ENCODE peak calls at places on chromosomes 2 and 18, in ten cellular contexts. One of them, this sample, is unnamed.

GRCh38 chr2:74147729-74148456 is at the start of gene BOLA3:
- DNase-seq in HCT116: peak
- DNase-seq in foreskin fibroblast: peak
- DNase-seq in GM12865: peak
- DNase-seq in SK-N-DZ: peak
- DNase-seq in GM10248: peak
- DNase-seq in COR-L47: peak
- DNase-seq in right lobe of liver: peak
- DNase-seq in M059J: peak
- DNase-seq in KG1: peak
- DNase-seq in this sample: no peak

GRCh38 chr2:65553504-65554074 is 121.2 kb upstream of the SPRED2 start:
- DNase-seq in HCT116: no peak
- DNase-seq in foreskin fibroblast: no peak
- DNase-seq in GM12865: no peak
- DNase-seq in SK-N-DZ: no peak
- DNase-seq in GM10248: no peak
- DNase-seq in COR-L47: no peak
- DNase-seq in right lobe of liver: peak
- DNase-seq in M059J: no peak
- DNase-seq in KG1: no peak
- DNase-seq in this sample: no peak

GRCh38 chr18:26415041-26415440 is 133.3 kb downstream of the KCTD1 start:
- DNase-seq in HCT116: no peak
- DNase-seq in foreskin fibroblast: no peak
- DNase-seq in GM12865: no peak
- DNase-seq in SK-N-DZ: no peak
- DNase-seq in GM10248: no peak
- DNase-seq in COR-L47: no peak
- DNase-seq in right lobe of liver: no peak
- DNase-seq in M059J: no peak
- DNase-seq in KG1: no peak
- DNase-seq in this sample: no peak

GRCh38 chr2:143282684-143283083 is 153.5 kb downstream of the ARHGAP15 start:
- DNase-seq in HCT116: no peak
- DNase-seq in foreskin fibroblast: no peak
- DNase-seq in GM12865: peak
- DNase-seq in SK-N-DZ: no peak
- DNase-seq in GM10248: no peak
- DNase-seq in COR-L47: no peak
- DNase-seq in right lobe of liver: no peak
- DNase-seq in M059J: no peak
- DNase-seq in KG1: no peak
- DNase-seq in this sample: no peak

GRCh38 chr2:65458999-65459398 is 26.6 kb upstream of the SPRED2 start:
- DNase-seq in HCT116: no peak
- DNase-seq in foreskin fibroblast: no peak
- DNase-seq in GM12865: no peak
- DNase-seq in SK-N-DZ: no peak
- DNase-seq in GM10248: no peak
- DNase-seq in COR-L47: no peak
- DNase-seq in right lobe of liver: no peak
- DNase-seq in M059J: peak
- DNase-seq in KG1: no peak
- DNase-seq in this sample: peak

GRCh38 chr2:28071221-28071620 is 180.7 kb downstream of the BABAM2 start:
- DNase-seq in HCT116: no peak
- DNase-seq in foreskin fibroblast: no peak
- DNase-seq in GM12865: no peak
- DNase-seq in SK-N-DZ: no peak
- DNase-seq in GM10248: no peak
- DNase-seq in COR-L47: no peak
- DNase-seq in right lobe of liver: no peak
- DNase-seq in M059J: no peak
- DNase-seq in KG1: no peak
- DNase-seq in this sample: no peak

GRCh38 chr2:28751956-28752607 is 452 bp downstream of the PPP1CB start:
- DNase-seq in HCT116: no peak
- DNase-seq in foreskin fibroblast: no peak
- DNase-seq in GM12865: peak
- DNase-seq in SK-N-DZ: peak
- DNase-seq in GM10248: peak
- DNase-seq in COR-L47: no peak
- DNase-seq in right lobe of liver: no peak
- DNase-seq in M059J: peak
- DNase-seq in KG1: no peak
- DNase-seq in this sample: no peak

GRCh38 chr2:37276291-37276690 is 44.8 kb downstream of the NDUFAF7 start:
- DNase-seq in HCT116: no peak
- DNase-seq in foreskin fibroblast: no peak
- DNase-seq in GM12865: no peak
- DNase-seq in SK-N-DZ: no peak
- DNase-seq in GM10248: no peak
- DNase-seq in COR-L47: no peak
- DNase-seq in right lobe of liver: no peak
- DNase-seq in M059J: no peak
- DNase-seq in KG1: no peak
- DNase-seq in this sample: no peak

GRCh38 chr2:239803764-239804111 is 221.4 kb downstream of the NDUFA10 start:
- DNase-seq in HCT116: no peak
- DNase-seq in foreskin fibroblast: no peak
- DNase-seq in GM12865: no peak
- DNase-seq in SK-N-DZ: no peak
- DNase-seq in GM10248: no peak
- DNase-seq in COR-L47: no peak
- DNase-seq in right lobe of liver: no peak
- DNase-seq in M059J: no peak
- DNase-seq in KG1: no peak
- DNase-seq in this sample: no peak

GRCh38 chr18:69215151-69215550 is 185.5 kb upstream of the DOK6 start:
- DNase-seq in HCT116: no peak
- DNase-seq in foreskin fibroblast: no peak
- DNase-seq in GM12865: no peak
- DNase-seq in SK-N-DZ: no peak
- DNase-seq in GM10248: no peak
- DNase-seq in COR-L47: peak
- DNase-seq in right lobe of liver: no peak
- DNase-seq in M059J: no peak
- DNase-seq in KG1: no peak
- DNase-seq in this sample: no peak

GRCh38 chr2:54084600-54084999 is 30.8 kb upstream of the ACYP2 start:
- DNase-seq in HCT116: no peak
- DNase-seq in foreskin fibroblast: no peak
- DNase-seq in GM12865: no peak
- DNase-seq in SK-N-DZ: no peak
- DNase-seq in GM10248: no peak
- DNase-seq in COR-L47: no peak
- DNase-seq in right lobe of liver: no peak
- DNase-seq in M059J: peak
- DNase-seq in KG1: no peak
- DNase-seq in this sample: no peak

GRCh38 chr2:236656721-236657120 is 87.1 kb downstream of the ACKR3 start:
- DNase-seq in HCT116: no peak
- DNase-seq in foreskin fibroblast: no peak
- DNase-seq in GM12865: no peak
- DNase-seq in SK-N-DZ: no peak
- DNase-seq in GM10248: no peak
- DNase-seq in COR-L47: no peak
- DNase-seq in right lobe of liver: no peak
- DNase-seq in M059J: no peak
- DNase-seq in KG1: no peak
- DNase-seq in this sample: no peak

GRCh38 chr2:11102956-11103860 is 52.1 kb upstream of the SLC66A3 start:
- DNase-seq in HCT116: no peak
- DNase-seq in foreskin fibroblast: no peak
- DNase-seq in GM12865: no peak
- DNase-seq in SK-N-DZ: no peak
- DNase-seq in GM10248: no peak
- DNase-seq in COR-L47: peak
- DNase-seq in right lobe of liver: no peak
- DNase-seq in M059J: no peak
- DNase-seq in KG1: no peak
- DNase-seq in this sample: no peak

GRCh38 chr2:136863874-136864273 is 98.5 kb downstream of the THSD7B start:
- DNase-seq in HCT116: no peak
- DNase-seq in foreskin fibroblast: no peak
- DNase-seq in GM12865: no peak
- DNase-seq in SK-N-DZ: no peak
- DNase-seq in GM10248: no peak
- DNase-seq in COR-L47: no peak
- DNase-seq in right lobe of liver: no peak
- DNase-seq in M059J: no peak
- DNase-seq in KG1: no peak
- DNase-seq in this sample: no peak

GRCh38 chr18:58887613-58887963 is 22.9 kb downstream of the ZNF532 start:
- DNase-seq in HCT116: no peak
- DNase-seq in foreskin fibroblast: no peak
- DNase-seq in GM12865: peak
- DNase-seq in SK-N-DZ: no peak
- DNase-seq in GM10248: peak
- DNase-seq in COR-L47: no peak
- DNase-seq in right lobe of liver: no peak
- DNase-seq in M059J: peak
- DNase-seq in KG1: peak
- DNase-seq in this sample: peak

GRCh38 chr2:121245120-121245820 is 39.7 kb downstream of the TFCP2L1 start:
- DNase-seq in HCT116: no peak
- DNase-seq in foreskin fibroblast: no peak
- DNase-seq in GM12865: no peak
- DNase-seq in SK-N-DZ: no peak
- DNase-seq in GM10248: no peak
- DNase-seq in COR-L47: no peak
- DNase-seq in right lobe of liver: no peak
- DNase-seq in M059J: no peak
- DNase-seq in KG1: no peak
- DNase-seq in this sample: no peak

GRCh38 chr2:23377772-23378171 is 7.2 kb upstream of the KLHL29 start:
- DNase-seq in HCT116: no peak
- DNase-seq in foreskin fibroblast: no peak
- DNase-seq in GM12865: no peak
- DNase-seq in SK-N-DZ: no peak
- DNase-seq in GM10248: no peak
- DNase-seq in COR-L47: no peak
- DNase-seq in right lobe of liver: no peak
- DNase-seq in M059J: peak
- DNase-seq in KG1: no peak
- DNase-seq in this sample: no peak

GRCh38 chr2:19251554-19251953 is 106.9 kb downstream of the OSR1 start:
- DNase-seq in HCT116: no peak
- DNase-seq in foreskin fibroblast: no peak
- DNase-seq in GM12865: no peak
- DNase-seq in SK-N-DZ: no peak
- DNase-seq in GM10248: no peak
- DNase-seq in COR-L47: no peak
- DNase-seq in right lobe of liver: no peak
- DNase-seq in M059J: no peak
- DNase-seq in KG1: no peak
- DNase-seq in this sample: peak

GRCh38 chr2:109446531-109447131 is 167.1 kb downstream of the SEPTIN10 start:
- DNase-seq in HCT116: no peak
- DNase-seq in foreskin fibroblast: peak
- DNase-seq in GM12865: no peak
- DNase-seq in SK-N-DZ: no peak
- DNase-seq in GM10248: no peak
- DNase-seq in COR-L47: no peak
- DNase-seq in right lobe of liver: no peak
- DNase-seq in M059J: peak
- DNase-seq in KG1: no peak
- DNase-seq in this sample: no peak

GRCh38 chr2:64604929-64605550 is 48.7 kb downstream of the SERTAD2 start:
- DNase-seq in HCT116: no peak
- DNase-seq in foreskin fibroblast: peak
- DNase-seq in GM12865: no peak
- DNase-seq in SK-N-DZ: no peak
- DNase-seq in GM10248: no peak
- DNase-seq in COR-L47: no peak
- DNase-seq in right lobe of liver: no peak
- DNase-seq in M059J: no peak
- DNase-seq in KG1: no peak
- DNase-seq in this sample: peak

GRCh38 chr2:206920310-206920709 is 19.0 kb upstream of the CPO start:
- DNase-seq in HCT116: no peak
- DNase-seq in foreskin fibroblast: no peak
- DNase-seq in GM12865: no peak
- DNase-seq in SK-N-DZ: no peak
- DNase-seq in GM10248: no peak
- DNase-seq in COR-L47: no peak
- DNase-seq in right lobe of liver: no peak
- DNase-seq in M059J: no peak
- DNase-seq in KG1: no peak
- DNase-seq in this sample: no peak

GRCh38 chr2:98504386-98505109 is 59.9 kb downstream of the INPP4A start:
- DNase-seq in HCT116: no peak
- DNase-seq in foreskin fibroblast: no peak
- DNase-seq in GM12865: no peak
- DNase-seq in SK-N-DZ: no peak
- DNase-seq in GM10248: no peak
- DNase-seq in COR-L47: no peak
- DNase-seq in right lobe of liver: no peak
- DNase-seq in M059J: no peak
- DNase-seq in KG1: no peak
- DNase-seq in this sample: no peak

GRCh38 chr2:47177042-47177565 is 22.0 kb upstream of the STPG4 start:
- DNase-seq in HCT116: no peak
- DNase-seq in foreskin fibroblast: no peak
- DNase-seq in GM12865: no peak
- DNase-seq in SK-N-DZ: no peak
- DNase-seq in GM10248: peak
- DNase-seq in COR-L47: no peak
- DNase-seq in right lobe of liver: no peak
- DNase-seq in M059J: no peak
- DNase-seq in KG1: peak
- DNase-seq in this sample: no peak

GRCh38 chr2:30266051-30266621 is 34.8 kb downstream of the LBH start:
- DNase-seq in HCT116: no peak
- DNase-seq in foreskin fibroblast: no peak
- DNase-seq in GM12865: peak
- DNase-seq in SK-N-DZ: no peak
- DNase-seq in GM10248: peak
- DNase-seq in COR-L47: no peak
- DNase-seq in right lobe of liver: no peak
- DNase-seq in M059J: peak
- DNase-seq in KG1: no peak
- DNase-seq in this sample: no peak

GRCh38 chr2:95046371-95047112 is 21.0 kb downstream of the MAL start:
- DNase-seq in HCT116: no peak
- DNase-seq in foreskin fibroblast: no peak
- DNase-seq in GM12865: no peak
- DNase-seq in SK-N-DZ: no peak
- DNase-seq in GM10248: no peak
- DNase-seq in COR-L47: no peak
- DNase-seq in right lobe of liver: no peak
- DNase-seq in M059J: no peak
- DNase-seq in KG1: no peak
- DNase-seq in this sample: no peak

GRCh38 chr2:40430741-40431599 is 20.9 kb downstream of the SLC8A1 start:
- DNase-seq in HCT116: no peak
- DNase-seq in foreskin fibroblast: no peak
- DNase-seq in GM12865: no peak
- DNase-seq in SK-N-DZ: peak
- DNase-seq in GM10248: no peak
- DNase-seq in COR-L47: no peak
- DNase-seq in right lobe of liver: no peak
- DNase-seq in M059J: peak
- DNase-seq in KG1: no peak
- DNase-seq in this sample: no peak

GRCh38 chr2:116917196-116917595 is 897.3 kb upstream of the DDX18 start:
- DNase-seq in HCT116: no peak
- DNase-seq in foreskin fibroblast: no peak
- DNase-seq in GM12865: no peak
- DNase-seq in SK-N-DZ: no peak
- DNase-seq in GM10248: no peak
- DNase-seq in COR-L47: no peak
- DNase-seq in right lobe of liver: no peak
- DNase-seq in M059J: no peak
- DNase-seq in KG1: no peak
- DNase-seq in this sample: no peak

GRCh38 chr18:62576858-62577512 is 54.2 kb downstream of the ZCCHC2 start:
- DNase-seq in HCT116: no peak
- DNase-seq in foreskin fibroblast: no peak
- DNase-seq in GM12865: peak
- DNase-seq in SK-N-DZ: no peak
- DNase-seq in GM10248: peak
- DNase-seq in COR-L47: no peak
- DNase-seq in right lobe of liver: no peak
- DNase-seq in M059J: no peak
- DNase-seq in KG1: no peak
- DNase-seq in this sample: no peak

This sample was measured in skeletal muscle cell.